ENCODE peak calls at places on chromosomes 16 and 17, in five cellular contexts. One of them, this sample, is unnamed.

GRCh38 chr17:7841622-7842379 is 7.8 kb downstream of the KDM6B start:
- DNase-seq in AG08395: peak; percentile 89
- DNase-seq in activated CD8-positive, alpha-beta memory T cell treated with anti-CD3 and anti-CD28 coated beads for 1 hour: peak; percentile 88
- DNase-seq in activated T-cell treated with anti-CD3 and anti-CD28 coated beads for 24 hours: peak; percentile 92
- DNase-seq in C1 segment of cervical spinal cord: peak; percentile 97
- DNase-seq in this sample: peak; percentile 85

GRCh38 chr17:32253117-32253611 is 12.5 kb upstream of the RHBDL3 start:
- DNase-seq in C1 segment of cervical spinal cord: peak; percentile 50
- DNase-seq in activated CD8-positive, alpha-beta memory T cell treated with anti-CD3 and anti-CD28 coated beads for 1 hour: no peak
- DNase-seq in AG08395: peak; percentile 86
- DNase-seq in activated T-cell treated with anti-CD3 and anti-CD28 coated beads for 24 hours: peak; percentile 59
- DNase-seq in this sample: peak; percentile 34

GRCh38 chr17:76866774-76867577 is 1.2 kb upstream of the MGAT5B start:
- DNase-seq in activated T-cell treated with anti-CD3 and anti-CD28 coated beads for 24 hours: no peak
- DNase-seq in AG08395: peak; percentile 46
- DNase-seq in activated CD8-positive, alpha-beta memory T cell treated with anti-CD3 and anti-CD28 coated beads for 1 hour: no peak
- DNase-seq in C1 segment of cervical spinal cord: no peak
- DNase-seq in this sample: no peak

GRCh38 chr17:59347975-59348391 is 16.5 kb downstream of the YPEL2 start:
- DNase-seq in activated T-cell treated with anti-CD3 and anti-CD28 coated beads for 24 hours: no peak
- DNase-seq in AG08395: no peak
- DNase-seq in activated CD8-positive, alpha-beta memory T cell treated with anti-CD3 and anti-CD28 coated beads for 1 hour: no peak
- DNase-seq in C1 segment of cervical spinal cord: no peak
- DNase-seq in this sample: no peak

GRCh38 chr16:1533443-1533951 is at the start of gene TMEM204:
- DNase-seq in activated CD8-positive, alpha-beta memory T cell treated with anti-CD3 and anti-CD28 coated beads for 1 hour: no peak
- DNase-seq in AG08395: peak; percentile 76
- DNase-seq in activated T-cell treated with anti-CD3 and anti-CD28 coated beads for 24 hours: no peak
- DNase-seq in C1 segment of cervical spinal cord: no peak
- DNase-seq in this sample: no peak

GRCh38 chr17:12592941-12593340 is 72.7 kb upstream of the MYOCD start:
- DNase-seq in AG08395: no peak
- DNase-seq in activated T-cell treated with anti-CD3 and anti-CD28 coated beads for 24 hours: no peak
- DNase-seq in activated CD8-positive, alpha-beta memory T cell treated with anti-CD3 and anti-CD28 coated beads for 1 hour: no peak
- DNase-seq in C1 segment of cervical spinal cord: no peak
- DNase-seq in this sample: no peak

GRCh38 chr17:44307387-44308186 is 814 bp upstream of the RUNDC3A start:
- DNase-seq in AG08395: peak; percentile 63
- DNase-seq in activated T-cell treated with anti-CD3 and anti-CD28 coated beads for 24 hours: no peak
- DNase-seq in activated CD8-positive, alpha-beta memory T cell treated with anti-CD3 and anti-CD28 coated beads for 1 hour: no peak
- DNase-seq in C1 segment of cervical spinal cord: peak; percentile 84
- DNase-seq in this sample: no peak

GRCh38 chr16:31033709-31034492 is 543 bp downstream of the STX4 start:
- DNase-seq in C1 segment of cervical spinal cord: peak; percentile 85
- DNase-seq in activated T-cell treated with anti-CD3 and anti-CD28 coated beads for 24 hours: peak; percentile 83
- DNase-seq in activated CD8-positive, alpha-beta memory T cell treated with anti-CD3 and anti-CD28 coated beads for 1 hour: peak; percentile 80
- DNase-seq in AG08395: peak; percentile 99
- DNase-seq in this sample: peak; percentile 69

GRCh38 chr17:48181653-48182052 is 74.1 kb downstream of the SNX11 start:
- DNase-seq in activated CD8-positive, alpha-beta memory T cell treated with anti-CD3 and anti-CD28 coated beads for 1 hour: no peak
- DNase-seq in AG08395: peak; percentile 28
- DNase-seq in C1 segment of cervical spinal cord: no peak
- DNase-seq in activated T-cell treated with anti-CD3 and anti-CD28 coated beads for 24 hours: no peak
- DNase-seq in this sample: no peak

GRCh38 chr16:88524274-88524972 is 45.8 kb upstream of the ZC3H18 start:
- DNase-seq in activated CD8-positive, alpha-beta memory T cell treated with anti-CD3 and anti-CD28 coated beads for 1 hour: no peak
- DNase-seq in activated T-cell treated with anti-CD3 and anti-CD28 coated beads for 24 hours: no peak
- DNase-seq in AG08395: no peak
- DNase-seq in C1 segment of cervical spinal cord: no peak
- DNase-seq in this sample: no peak

GRCh38 chr17:76500074-76500744 is 1.0 kb downstream of the RHBDF2 start:
- DNase-seq in activated T-cell treated with anti-CD3 and anti-CD28 coated beads for 24 hours: no peak
- DNase-seq in AG08395: no peak
- DNase-seq in C1 segment of cervical spinal cord: peak; percentile 46
- DNase-seq in activated CD8-positive, alpha-beta memory T cell treated with anti-CD3 and anti-CD28 coated beads for 1 hour: no peak
- DNase-seq in this sample: no peak

GRCh38 chr16:85428168-85428898 is 184.8 kb upstream of the GSE1 start:
- DNase-seq in C1 segment of cervical spinal cord: no peak
- DNase-seq in AG08395: no peak
- DNase-seq in activated T-cell treated with anti-CD3 and anti-CD28 coated beads for 24 hours: no peak
- DNase-seq in activated CD8-positive, alpha-beta memory T cell treated with anti-CD3 and anti-CD28 coated beads for 1 hour: no peak
- DNase-seq in this sample: no peak

GRCh38 chr16:67468731-67469130 is 12.2 kb downstream of the ATP6V0D1 start:
- DNase-seq in activated T-cell treated with anti-CD3 and anti-CD28 coated beads for 24 hours: no peak
- DNase-seq in AG08395: no peak
- DNase-seq in activated CD8-positive, alpha-beta memory T cell treated with anti-CD3 and anti-CD28 coated beads for 1 hour: no peak
- DNase-seq in C1 segment of cervical spinal cord: no peak
- DNase-seq in this sample: no peak

GRCh38 chr17:73043686-73044581 is 48.6 kb downstream of the SLC39A11 start:
- DNase-seq in AG08395: no peak
- DNase-seq in C1 segment of cervical spinal cord: no peak
- DNase-seq in activated T-cell treated with anti-CD3 and anti-CD28 coated beads for 24 hours: no peak
- DNase-seq in activated CD8-positive, alpha-beta memory T cell treated with anti-CD3 and anti-CD28 coated beads for 1 hour: no peak
- DNase-seq in this sample: no peak